ENCODE peak calls at places on chromosomes 11 and 22, in nine cellular contexts. One of them, this sample, is unnamed. For H3K9me3, H3K4me1 and H3K36me3, the result is how much of the 10 kb centered on the place peaks cover.

GRCh38 chr11:46216040-46216764 is 61.3 kb upstream of the CREB3L1 start:
- DNase-seq in upper lobe of right lung: no peak
- DNase-seq in neural progenitor cell: no peak
- DNase-seq in kidney: no peak
- DNase-seq in CD8-positive, alpha-beta T cell: no peak
- DNase-seq in pancreas: no peak
- DNase-seq in left ventricle myocardium inferior: no peak
- DNase-seq in cardiac muscle cell: no peak
- DNase-seq in GM23248: peak
- DNase-seq in this sample: peak

GRCh38 chr11:120108785-120109168 is 29.1 kb downstream of the TRIM29 start:
- DNase-seq in upper lobe of right lung: no peak
- DNase-seq in neural progenitor cell: no peak
- DNase-seq in kidney: no peak
- DNase-seq in CD8-positive, alpha-beta T cell: no peak
- DNase-seq in pancreas: no peak
- DNase-seq in left ventricle myocardium inferior: no peak
- DNase-seq in cardiac muscle cell: no peak
- DNase-seq in GM23248: no peak
- DNase-seq in this sample: no peak

GRCh38 chr22:35431483-35432205 is 31.7 kb downstream of the MCM5 start:
- DNase-seq in upper lobe of right lung: no peak
- DNase-seq in neural progenitor cell: no peak
- DNase-seq in kidney: peak
- DNase-seq in CD8-positive, alpha-beta T cell: no peak
- DNase-seq in pancreas: no peak
- DNase-seq in left ventricle myocardium inferior: no peak
- DNase-seq in cardiac muscle cell: no peak
- DNase-seq in GM23248: peak
- DNase-seq in this sample: no peak

GRCh38 chr11:114501901-114502300 is 57.8 kb downstream of the NXPE1 start:
- DNase-seq in upper lobe of right lung: no peak
- DNase-seq in neural progenitor cell: no peak
- DNase-seq in kidney: no peak
- DNase-seq in CD8-positive, alpha-beta T cell: no peak
- DNase-seq in pancreas: no peak
- DNase-seq in left ventricle myocardium inferior: no peak
- DNase-seq in cardiac muscle cell: no peak
- DNase-seq in GM23248: peak
- DNase-seq in this sample: no peak

GRCh38 chr11:111500481-111500880 is 11.7 kb downstream of the BTG4 start:
- DNase-seq in upper lobe of right lung: no peak
- DNase-seq in neural progenitor cell: no peak
- DNase-seq in kidney: no peak
- DNase-seq in CD8-positive, alpha-beta T cell: no peak
- DNase-seq in pancreas: no peak
- DNase-seq in left ventricle myocardium inferior: no peak
- DNase-seq in cardiac muscle cell: no peak
- DNase-seq in GM23248: no peak
- DNase-seq in this sample: no peak

GRCh38 chr11:46252373-46252914 is 25.0 kb upstream of the CREB3L1 start:
- DNase-seq in upper lobe of right lung: no peak
- DNase-seq in neural progenitor cell: no peak
- DNase-seq in kidney: no peak
- DNase-seq in CD8-positive, alpha-beta T cell: no peak
- DNase-seq in pancreas: peak
- DNase-seq in left ventricle myocardium inferior: no peak
- DNase-seq in cardiac muscle cell: no peak
- DNase-seq in GM23248: no peak
- DNase-seq in this sample: no peak

GRCh38 chr22:32606181-32606580 is 131.6 kb downstream of the FBXO7 start:
- DNase-seq in upper lobe of right lung: no peak
- DNase-seq in neural progenitor cell: no peak
- DNase-seq in kidney: no peak
- DNase-seq in CD8-positive, alpha-beta T cell: no peak
- DNase-seq in pancreas: no peak
- DNase-seq in left ventricle myocardium inferior: no peak
- DNase-seq in cardiac muscle cell: no peak
- DNase-seq in GM23248: no peak
- DNase-seq in this sample: no peak

GRCh38 chr11:112113539-112114457 is 27.1 kb downstream of the SDHD start:
- DNase-seq in upper lobe of right lung: no peak
- DNase-seq in neural progenitor cell: peak
- DNase-seq in kidney: no peak
- DNase-seq in CD8-positive, alpha-beta T cell: no peak
- DNase-seq in pancreas: no peak
- DNase-seq in left ventricle myocardium inferior: no peak
- DNase-seq in cardiac muscle cell: peak
- DNase-seq in GM23248: peak
- DNase-seq in this sample: no peak

GRCh38 chr11:19577391-19577831 is 135.2 kb upstream of the NAV2 start:
- DNase-seq in upper lobe of right lung: no peak
- DNase-seq in neural progenitor cell: no peak
- DNase-seq in kidney: no peak
- DNase-seq in CD8-positive, alpha-beta T cell: no peak
- DNase-seq in pancreas: no peak
- DNase-seq in left ventricle myocardium inferior: peak
- DNase-seq in cardiac muscle cell: peak
- DNase-seq in GM23248: peak
- DNase-seq in this sample: no peak

GRCh38 chr11:30206249-30206996 is 24.4 kb upstream of the FSHB start:
- DNase-seq in upper lobe of right lung: no peak
- DNase-seq in neural progenitor cell: no peak
- DNase-seq in kidney: no peak
- DNase-seq in CD8-positive, alpha-beta T cell: no peak
- DNase-seq in pancreas: no peak
- DNase-seq in left ventricle myocardium inferior: no peak
- DNase-seq in cardiac muscle cell: no peak
- DNase-seq in GM23248: no peak
- DNase-seq in this sample: no peak

GRCh38 chr11:35919244-35919643 is 24.6 kb upstream of the LDLRAD3 start:
- DNase-seq in upper lobe of right lung: no peak
- DNase-seq in neural progenitor cell: peak
- DNase-seq in kidney: no peak
- DNase-seq in CD8-positive, alpha-beta T cell: no peak
- DNase-seq in pancreas: no peak
- DNase-seq in left ventricle myocardium inferior: no peak
- DNase-seq in cardiac muscle cell: no peak
- DNase-seq in GM23248: no peak
- DNase-seq in this sample: no peak

GRCh38 chr11:133698654-133699053 is 146.7 kb downstream of the SPATA19 start:
- DNase-seq in upper lobe of right lung: no peak
- DNase-seq in neural progenitor cell: no peak
- DNase-seq in kidney: no peak
- DNase-seq in CD8-positive, alpha-beta T cell: no peak
- DNase-seq in pancreas: no peak
- DNase-seq in left ventricle myocardium inferior: no peak
- DNase-seq in cardiac muscle cell: no peak
- DNase-seq in GM23248: no peak
- DNase-seq in this sample: no peak

GRCh38 chr11:133697161-133697560 is 148.2 kb downstream of the SPATA19 start:
- DNase-seq in upper lobe of right lung: no peak
- DNase-seq in neural progenitor cell: no peak
- DNase-seq in kidney: no peak
- DNase-seq in CD8-positive, alpha-beta T cell: no peak
- DNase-seq in pancreas: no peak
- DNase-seq in left ventricle myocardium inferior: no peak
- DNase-seq in cardiac muscle cell: peak
- DNase-seq in GM23248: no peak
- DNase-seq in this sample: no peak

GRCh38 chr11:133695376-133695775 is 149.9 kb downstream of the SPATA19 start:
- DNase-seq in upper lobe of right lung: no peak
- DNase-seq in neural progenitor cell: no peak
- DNase-seq in kidney: no peak
- DNase-seq in CD8-positive, alpha-beta T cell: no peak
- DNase-seq in pancreas: no peak
- DNase-seq in left ventricle myocardium inferior: no peak
- DNase-seq in cardiac muscle cell: no peak
- DNase-seq in GM23248: no peak
- DNase-seq in this sample: no peak

GRCh38 chr11:133699071-133699470 is 146.2 kb downstream of the SPATA19 start:
- DNase-seq in upper lobe of right lung: no peak
- DNase-seq in neural progenitor cell: no peak
- DNase-seq in kidney: no peak
- DNase-seq in CD8-positive, alpha-beta T cell: no peak
- DNase-seq in pancreas: no peak
- DNase-seq in left ventricle myocardium inferior: no peak
- DNase-seq in cardiac muscle cell: no peak
- DNase-seq in GM23248: no peak
- DNase-seq in this sample: no peak

GRCh38 chr11:133697603-133698002 is 147.7 kb downstream of the SPATA19 start:
- DNase-seq in upper lobe of right lung: no peak
- DNase-seq in neural progenitor cell: no peak
- DNase-seq in kidney: no peak
- DNase-seq in CD8-positive, alpha-beta T cell: no peak
- DNase-seq in pancreas: no peak
- DNase-seq in left ventricle myocardium inferior: no peak
- DNase-seq in cardiac muscle cell: peak
- DNase-seq in GM23248: no peak
- DNase-seq in this sample: no peak
- H3K9me3 ChIP-seq in upper lobe of right lung: under half
- H3K9me3 ChIP-seq in neural progenitor cell: under half
- H3K9me3 ChIP-seq in kidney: under half
- H3K9me3 ChIP-seq in CD8-positive, alpha-beta T cell: under half
- H3K9me3 ChIP-seq in pancreas: under half
- H3K9me3 ChIP-seq in left ventricle myocardium inferior: under half
- H3K9me3 ChIP-seq in cardiac muscle cell: under half
- H3K9me3 ChIP-seq in GM23248: under half
- H3K9me3 ChIP-seq in this sample: under half

GRCh38 chr22:24698266-24698926 is 76.1 kb downstream of the PIWIL3 start:
- DNase-seq in upper lobe of right lung: no peak
- DNase-seq in neural progenitor cell: no peak
- DNase-seq in kidney: no peak
- DNase-seq in CD8-positive, alpha-beta T cell: no peak
- DNase-seq in pancreas: no peak
- DNase-seq in left ventricle myocardium inferior: no peak
- DNase-seq in cardiac muscle cell: no peak
- DNase-seq in GM23248: no peak
- DNase-seq in this sample: no peak
- H3K4me1 ChIP-seq in upper lobe of right lung: under half
- H3K4me1 ChIP-seq in neural progenitor cell: under half
- H3K4me1 ChIP-seq in kidney: under half
- H3K4me1 ChIP-seq in CD8-positive, alpha-beta T cell: under half
- H3K4me1 ChIP-seq in pancreas: under half
- H3K4me1 ChIP-seq in left ventricle myocardium inferior: under half
- H3K4me1 ChIP-seq in cardiac muscle cell: under half
- H3K4me1 ChIP-seq in GM23248: under half
- H3K4me1 ChIP-seq in this sample: under half

GRCh38 chr11:103487113-103487512 is 377.9 kb downstream of the DYNC2H1 start:
- DNase-seq in upper lobe of right lung: no peak
- DNase-seq in neural progenitor cell: no peak
- DNase-seq in kidney: no peak
- DNase-seq in CD8-positive, alpha-beta T cell: no peak
- DNase-seq in pancreas: no peak
- DNase-seq in left ventricle myocardium inferior: no peak
- DNase-seq in cardiac muscle cell: no peak
- DNase-seq in GM23248: no peak
- DNase-seq in this sample: no peak

GRCh38 chr11:103488021-103488420 is 378.8 kb downstream of the DYNC2H1 start:
- DNase-seq in upper lobe of right lung: no peak
- DNase-seq in neural progenitor cell: no peak
- DNase-seq in kidney: no peak
- DNase-seq in CD8-positive, alpha-beta T cell: no peak
- DNase-seq in pancreas: no peak
- DNase-seq in left ventricle myocardium inferior: no peak
- DNase-seq in cardiac muscle cell: no peak
- DNase-seq in GM23248: no peak
- DNase-seq in this sample: no peak

GRCh38 chr11:103483996-103484395 is 374.8 kb downstream of the DYNC2H1 start:
- DNase-seq in upper lobe of right lung: no peak
- DNase-seq in neural progenitor cell: no peak
- DNase-seq in kidney: no peak
- DNase-seq in CD8-positive, alpha-beta T cell: no peak
- DNase-seq in pancreas: no peak
- DNase-seq in left ventricle myocardium inferior: no peak
- DNase-seq in cardiac muscle cell: no peak
- DNase-seq in GM23248: no peak
- DNase-seq in this sample: no peak

GRCh38 chr11:103486609-103487008 is 377.4 kb downstream of the DYNC2H1 start:
- DNase-seq in upper lobe of right lung: no peak
- DNase-seq in neural progenitor cell: no peak
- DNase-seq in kidney: no peak
- DNase-seq in CD8-positive, alpha-beta T cell: no peak
- DNase-seq in pancreas: no peak
- DNase-seq in left ventricle myocardium inferior: no peak
- DNase-seq in cardiac muscle cell: no peak
- DNase-seq in GM23248: no peak
- DNase-seq in this sample: no peak

GRCh38 chr11:103484545-103484944 is 375.3 kb downstream of the DYNC2H1 start:
- DNase-seq in upper lobe of right lung: no peak
- DNase-seq in neural progenitor cell: no peak
- DNase-seq in kidney: no peak
- DNase-seq in CD8-positive, alpha-beta T cell: no peak
- DNase-seq in pancreas: no peak
- DNase-seq in left ventricle myocardium inferior: no peak
- DNase-seq in cardiac muscle cell: no peak
- DNase-seq in GM23248: no peak
- DNase-seq in this sample: no peak
- H3K36me3 ChIP-seq in upper lobe of right lung: under half
- H3K36me3 ChIP-seq in neural progenitor cell: under half
- H3K36me3 ChIP-seq in kidney: under half
- H3K36me3 ChIP-seq in CD8-positive, alpha-beta T cell: under half
- H3K36me3 ChIP-seq in pancreas: under half
- H3K36me3 ChIP-seq in left ventricle myocardium inferior: under half
- H3K36me3 ChIP-seq in cardiac muscle cell: under half
- H3K36me3 ChIP-seq in GM23248: under half
- H3K36me3 ChIP-seq in this sample: under half

GRCh38 chr22:48306785-48307570 is 1520.7 kb downstream of the BRD1 start:
- DNase-seq in upper lobe of right lung: no peak
- DNase-seq in neural progenitor cell: no peak
- DNase-seq in kidney: peak
- DNase-seq in CD8-positive, alpha-beta T cell: no peak
- DNase-seq in pancreas: no peak
- DNase-seq in left ventricle myocardium inferior: no peak
- DNase-seq in cardiac muscle cell: no peak
- DNase-seq in GM23248: no peak
- DNase-seq in this sample: no peak

GRCh38 chr22:48306284-48306683 is 1521.4 kb downstream of the BRD1 start:
- DNase-seq in upper lobe of right lung: no peak
- DNase-seq in neural progenitor cell: no peak
- DNase-seq in kidney: peak
- DNase-seq in CD8-positive, alpha-beta T cell: no peak
- DNase-seq in pancreas: no peak
- DNase-seq in left ventricle myocardium inferior: no peak
- DNase-seq in cardiac muscle cell: no peak
- DNase-seq in GM23248: no peak
- DNase-seq in this sample: no peak

GRCh38 chr22:48303360-48303725 is 1524.3 kb downstream of the BRD1 start:
- DNase-seq in upper lobe of right lung: no peak
- DNase-seq in neural progenitor cell: no peak
- DNase-seq in kidney: no peak
- DNase-seq in CD8-positive, alpha-beta T cell: no peak
- DNase-seq in pancreas: no peak
- DNase-seq in left ventricle myocardium inferior: no peak
- DNase-seq in cardiac muscle cell: no peak
- DNase-seq in GM23248: no peak
- DNase-seq in this sample: no peak

GRCh38 chr22:48307941-48308340 is 1519.7 kb downstream of the BRD1 start:
- DNase-seq in upper lobe of right lung: no peak
- DNase-seq in neural progenitor cell: no peak
- DNase-seq in kidney: peak
- DNase-seq in CD8-positive, alpha-beta T cell: no peak
- DNase-seq in pancreas: no peak
- DNase-seq in left ventricle myocardium inferior: no peak
- DNase-seq in cardiac muscle cell: no peak
- DNase-seq in GM23248: no peak
- DNase-seq in this sample: no peak

GRCh38 chr22:48305726-48306235 is 1521.9 kb downstream of the BRD1 start:
- DNase-seq in upper lobe of right lung: no peak
- DNase-seq in neural progenitor cell: no peak
- DNase-seq in kidney: peak
- DNase-seq in CD8-positive, alpha-beta T cell: no peak
- DNase-seq in pancreas: no peak
- DNase-seq in left ventricle myocardium inferior: no peak
- DNase-seq in cardiac muscle cell: no peak
- DNase-seq in GM23248: no peak
- DNase-seq in this sample: no peak
- H3K9me3 ChIP-seq in upper lobe of right lung: under half
- H3K9me3 ChIP-seq in neural progenitor cell: under half
- H3K9me3 ChIP-seq in kidney: under half
- H3K9me3 ChIP-seq in CD8-positive, alpha-beta T cell: under half
- H3K9me3 ChIP-seq in pancreas: under half
- H3K9me3 ChIP-seq in left ventricle myocardium inferior: under half
- H3K9me3 ChIP-seq in cardiac muscle cell: under half
- H3K9me3 ChIP-seq in GM23248: under half
- H3K9me3 ChIP-seq in this sample: under half